ENCODE peak calls at places on chromosomes 11 and 22, in seven cellular contexts. I is heart left ventricle, E is coronary artery, M is HFFc6, K is astrocyte of the cerebellum, N is fibroblast of lung, V is HFF-Myc. X is an unnamed sample.

GRCh38 chr11:115471367-115471766 is 32.8 kb downstream of the CADM1 start:
- DNase-seq in M (no peak), E (no peak), N (no peak), V (no peak), I (no peak), K (no peak), X (no peak)

GRCh38 chr22:24965822-24966626 is 13.5 kb downstream of the KIAA1671 start:
- DNase-seq in I (no peak), V (no peak), M (no peak), K (no peak), E (no peak), N (no peak), X (no peak)

GRCh38 chr11:78526497-78527146 is 48.0 kb downstream of the NARS2 start:
- DNase-seq in M (no peak), E (no peak), K (no peak), V (no peak), N (no peak), I (no peak), X (no peak)

GRCh38 chr11:104163100-104164027 is 583 bp downstream of the PDGFD start:
- DNase-seq in K (no peak), I (no peak), E (no peak), N (peak; percentile 20), V (no peak), M (peak; percentile 1), X (peak; percentile 16)

GRCh38 chr22:30949934-30950660 is 18.5 kb downstream of the MORC2 start:
- DNase-seq in N (no peak), V (no peak), M (no peak), I (no peak), E (no peak), K (no peak), X (no peak)

GRCh38 chr11:131894615-131895544 is 524.5 kb downstream of the NTM start:
- DNase-seq in V (no peak), N (no peak), I (no peak), M (no peak), E (no peak), K (no peak), X (no peak)

GRCh38 chr11:9461760-9462134 is 935 bp downstream of the ZNF143 start:
- DNase-seq in I (no peak), V (no peak), N (peak; percentile 38), E (no peak), M (no peak), K (no peak), X (no peak)

GRCh38 chr11:45933131-45933821 is 10.8 kb downstream of the LARGE2 start:
- DNase-seq in V (no peak), M (peak; percentile 35), K (peak; percentile 22), I (no peak), E (no peak), N (peak; percentile 35), X (no peak)

GRCh38 chr22:42937164-42937854 is 77.6 kb downstream of the PACSIN2 start:
- DNase-seq in N (peak; percentile 72), I (no peak), V (peak; percentile 56), K (peak; percentile 29), E (no peak), M (peak; percentile 82), X (no peak)

GRCh38 chr11:59667812-59668187 is 1.0 kb downstream of the PATL1 start:
- DNase-seq in E (no peak), N (no peak), M (no peak), K (no peak), V (no peak), I (no peak), X (no peak)

GRCh38 chr11:19650929-19651487 is 61.6 kb upstream of the NAV2 start:
- DNase-seq in V (no peak), I (no peak), K (no peak), N (no peak), M (no peak), E (no peak), X (no peak)

GRCh38 chr22:36757608-36758220 is 18.2 kb downstream of the IFT27 start:
- DNase-seq in V (no peak), E (peak; percentile 73), I (peak; percentile 89), K (peak; percentile 16), M (peak; percentile 56), N (peak; percentile 69), X (peak; percentile 68)
- TF ChIP-seq CTCF in V (peak; percentile 84), E (peak; percentile 65), I (peak; percentile 66), K (peak; percentile 76), M (peak; percentile 91), N (peak; percentile 74), X (peak; percentile 78)

DNA sequence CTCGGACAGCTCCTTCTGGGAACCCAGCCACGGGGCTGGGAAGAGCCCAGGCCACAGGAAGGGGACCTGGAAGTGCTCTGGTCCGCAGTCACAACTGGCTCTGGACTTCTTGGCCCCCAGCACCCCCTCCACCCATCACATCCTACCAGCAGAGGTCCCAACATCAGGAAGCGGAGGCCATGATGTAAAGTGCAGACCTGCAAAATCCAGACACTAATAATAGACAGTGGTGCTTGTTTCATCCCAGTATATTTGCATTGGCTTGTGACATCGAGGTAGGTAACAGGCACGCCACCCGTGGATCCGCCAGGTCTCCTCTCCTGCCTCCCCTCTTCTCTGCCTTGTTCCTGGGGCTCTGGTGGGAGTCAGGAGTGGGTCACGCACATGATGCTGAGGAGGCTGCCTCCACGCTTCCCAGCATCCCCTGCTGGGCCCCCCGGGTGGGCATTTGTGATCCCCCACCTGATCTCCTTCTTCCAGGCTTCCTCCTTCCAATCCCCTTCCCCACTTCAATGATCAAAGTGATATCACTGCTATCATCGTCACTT is 1454.0 kb downstream of the BRD1 start:
- DNase-seq in V (no peak), K (no peak), I (no peak), M (no peak), N (no peak), E (peak; percentile 59), X (no peak)
- TF ChIP-seq CTCF in V (no peak), K (no peak), I (no peak), M (no peak), N (no peak), E (no peak), X (no peak)

GRCh38 chr22:37194750-37195149 is 6.7 kb upstream of the C1QTNF6 start:
- DNase-seq in E (no peak), N (no peak), I (no peak), V (no peak), K (no peak), M (no peak), X (no peak)

GRCh38 chr22:37195921-37196320 is 7.9 kb upstream of the C1QTNF6 start:
- DNase-seq in I (no peak), V (no peak), E (no peak), N (no peak), M (no peak), K (no peak), X (no peak)

GRCh38 chr22:37197451-37198289 is 9.6 kb upstream of the C1QTNF6 start:
- DNase-seq in V (no peak), M (peak; percentile 92), N (no peak), E (no peak), K (no peak), I (no peak), X (no peak)

GRCh38 chr22:37198290-37199102 is 10.4 kb upstream of the C1QTNF6 start:
- DNase-seq in M (peak; percentile 73), I (peak; percentile 94), V (no peak), K (no peak), E (no peak), N (peak; percentile 67), X (peak; percentile 94)

DNA sequence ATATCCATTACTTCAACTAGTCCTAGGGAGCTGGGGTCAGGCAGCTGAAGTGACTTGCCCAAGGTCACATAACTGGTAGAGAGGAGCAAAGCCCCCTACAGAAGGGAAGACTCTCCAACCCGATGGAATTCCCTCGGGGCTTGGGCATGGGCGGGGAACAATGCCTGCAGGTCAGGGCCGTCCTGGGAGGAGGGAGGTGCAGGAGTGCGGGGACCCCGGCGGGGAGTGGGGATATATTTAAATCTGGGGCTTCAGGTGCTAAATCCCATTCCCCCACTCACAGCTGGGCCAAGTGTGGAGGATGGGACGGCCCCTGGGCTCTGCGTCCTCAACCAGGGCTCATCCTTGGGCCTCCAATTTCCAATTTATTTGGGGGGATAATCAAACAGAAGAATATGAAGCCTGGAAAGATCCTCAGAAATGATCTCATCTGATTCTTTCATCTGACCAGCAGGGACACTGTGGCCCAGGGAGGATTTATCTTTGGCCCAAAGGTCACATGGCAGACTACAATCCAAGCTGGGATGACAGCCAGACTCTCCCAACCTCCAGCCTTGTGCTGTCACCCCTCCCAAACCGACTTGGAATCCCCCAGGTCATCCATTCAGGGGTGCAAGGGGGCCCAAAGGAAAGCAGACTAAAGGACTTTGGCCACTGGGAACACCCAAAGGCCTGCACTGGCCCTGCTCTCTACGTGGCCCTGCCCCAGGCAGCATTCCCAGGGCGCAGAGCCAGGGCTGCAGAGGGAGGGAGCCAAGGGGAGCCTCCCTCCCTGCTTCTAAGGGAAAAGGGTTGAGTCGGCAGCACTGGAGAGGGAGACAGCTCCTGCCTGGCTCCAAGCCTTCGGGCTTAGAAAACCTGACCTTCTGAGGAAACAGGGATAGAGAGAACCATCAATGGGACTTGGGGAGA is 8.7 kb upstream of the C1QTNF6 start:
- DNase-seq in N (peak; percentile 87), E (peak; percentile 89), K (peak; percentile 52), M (peak; percentile 88), I (peak; percentile 92), V (no peak), X (no peak)
- TF ChIP-seq CTCF in N (no peak), E (no peak), K (no peak), M (peak; percentile 42), I (peak; percentile 23), V (no peak), X (no peak)

GRCh38 chr11:66311965-66312548 is 4.8 kb downstream of the CD248 start:
- DNase-seq in E (peak; percentile 94), V (no peak), I (peak; percentile 95), M (peak; percentile 72), N (peak; percentile 94), K (peak; percentile 75), X (peak; percentile 72)

GRCh38 chr11:66314561-66315497 is 2.0 kb downstream of the CD248 start:
- DNase-seq in M (no peak), N (no peak), V (no peak), I (peak; percentile 57), E (no peak), K (no peak), X (no peak)

GRCh38 chr11:66314186-66314501 is 2.7 kb downstream of the CD248 start:
- DNase-seq in M (no peak), V (no peak), I (no peak), K (no peak), N (no peak), E (no peak), X (no peak)

GRCh38 chr11:66312549-66313320 is 4.1 kb downstream of the CD248 start:
- DNase-seq in N (peak; percentile 99), M (peak; percentile 99), V (peak; percentile 95), I (peak; percentile 99), K (peak; percentile 98), E (peak; percentile 98), X (peak; percentile 100)

DNA sequence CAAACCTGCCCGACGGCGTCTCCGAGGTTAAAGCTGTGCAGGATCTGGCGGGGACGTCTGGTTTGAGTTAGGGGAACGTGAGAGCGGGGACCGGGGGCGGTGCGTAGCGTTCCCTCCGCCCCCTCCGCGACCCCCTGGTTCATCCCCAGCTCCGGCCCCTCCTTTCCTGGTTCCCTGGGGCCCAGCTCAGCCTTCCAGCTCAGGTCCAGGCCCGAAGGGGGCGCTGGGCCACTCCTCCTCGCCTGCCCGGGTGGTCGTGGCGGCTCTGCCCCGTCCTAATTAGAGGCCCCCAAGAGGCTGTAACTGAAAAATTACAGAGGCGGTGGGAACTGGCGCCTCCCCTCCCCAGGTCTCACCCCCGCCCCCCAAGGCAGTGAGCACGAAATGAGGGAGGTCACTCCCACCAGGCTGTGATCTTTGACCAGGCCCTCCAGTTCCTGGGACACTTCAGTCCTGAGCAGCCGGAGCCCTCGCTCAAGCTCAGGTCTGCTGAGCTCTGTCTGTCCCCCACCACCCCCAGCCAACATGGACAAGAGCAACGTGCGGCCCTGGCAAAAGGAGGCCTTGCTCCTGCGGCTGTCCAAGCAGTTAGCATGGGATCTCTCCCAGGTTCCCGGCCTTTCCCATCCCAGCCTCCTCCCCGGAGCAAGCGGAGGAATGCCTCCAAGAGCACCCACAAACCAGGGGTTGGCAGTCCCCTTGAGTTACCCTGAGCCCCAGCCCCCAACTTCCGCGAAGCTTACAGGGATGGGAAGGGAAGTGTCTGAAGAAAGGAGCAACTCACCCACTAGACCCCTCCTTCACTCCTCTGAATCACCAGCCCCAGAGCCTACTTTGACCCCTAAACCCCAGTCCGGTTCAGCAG is 3.3 kb downstream of the CD248 start:
- DNase-seq in E (peak; percentile 76), M (no peak), I (peak; percentile 76), N (peak; percentile 42), K (no peak), V (no peak), X (no peak)
- TF ChIP-seq CTCF in E (no peak), M (peak; percentile 74), I (no peak), N (peak; percentile 36), K (no peak), V (peak; percentile 33), X (peak; percentile 14)

X was measured in neural crest cell.